ENCODE peak calls at places on chromosomes 5 and 9, in nine cellular contexts. F is heart left ventricle, V is GM13977, D is AG09309, H is left ventricle myocardium inferior, N is IMR-90, J is cardiac muscle cell, U is endothelial cell of umbilical vein, G is stomach. Z is an unnamed sample.

GRCh38 chr5:123610665-123611406 is 98.9 kb downstream of the CSNK1G3 start:
- DNase-seq in F (no peak), V (peak; percentile 30), D (peak; percentile 45), H (no peak), N (peak; percentile 80), J (peak; percentile 84), U (peak; percentile 84), G (no peak), Z (peak; percentile 62)

GRCh38 chr5:96157841-96158291 is 196.2 kb upstream of the ELL2 start:
- DNase-seq in F (no peak), V (no peak), D (no peak), H (no peak), N (no peak), J (no peak), U (no peak), G (no peak), Z (no peak)

GRCh38 chr5:173953528-173954090 is 35.4 kb upstream of the C5orf47 start:
- DNase-seq in F (no peak), V (no peak), D (peak; percentile 51), H (no peak), N (peak; percentile 87), J (no peak), U (no peak), G (no peak), Z (peak; percentile 69)

GRCh38 chr5:138148811-138149210 is 9.6 kb upstream of the NME5 start:
- DNase-seq in F (peak; percentile 29), V (no peak), D (peak; percentile 13), H (peak; percentile 20), N (peak; percentile 65), J (peak; percentile 87), U (peak; percentile 66), G (peak; percentile 27), Z (peak; percentile 49)

GRCh38 chr5:87076931-87077330 is 190.8 kb upstream of the RASA1 start:
- DNase-seq in F (no peak), V (no peak), D (no peak), H (no peak), N (peak; percentile 75), J (no peak), U (no peak), G (no peak), Z (no peak)

GRCh38 chr9:99820330-99821186 is 1.1 kb upstream of the NR4A3 start:
- DNase-seq in F (peak; percentile 56), V (peak; percentile 76), D (peak; percentile 51), H (peak; percentile 48), N (peak; percentile 89), J (peak; percentile 84), U (peak; percentile 69), G (peak; percentile 68), Z (peak; percentile 64)

GRCh38 chr5:95530441-95530840 is 24.3 kb downstream of the SKIC3 start:
- DNase-seq in F (no peak), V (no peak), D (peak; percentile 67), H (no peak), N (peak; percentile 95), J (peak; percentile 72), U (no peak), G (no peak), Z (peak; percentile 88)

GRCh38 chr5:173670130-173670591 is 53.7 kb upstream of the BOD1 start:
- DNase-seq in F (no peak), V (no peak), D (peak; percentile 35), H (no peak), N (peak; percentile 29), J (peak; percentile 66), U (peak; percentile 36), G (peak; percentile 4), Z (peak; percentile 9)

GRCh38 chr9:17775646-17776045 is 196.8 kb downstream of the SH3GL2 start:
- DNase-seq in F (no peak), V (no peak), D (no peak), H (no peak), N (no peak), J (no peak), U (no peak), G (no peak), Z (no peak)

GRCh38 chr5:74056789-74057164 is 430.8 kb downstream of the ARHGEF28 start:
- DNase-seq in F (no peak), V (no peak), D (no peak), H (no peak), N (peak; percentile 33), J (peak; percentile 55), U (peak; percentile 64), G (peak; percentile 60), Z (peak; percentile 28)

GRCh38 chr5:68331202-68332108 is 115.9 kb downstream of the PIK3R1 start:
- DNase-seq in F (no peak), V (peak; percentile 35), D (no peak), H (no peak), N (peak; percentile 80), J (peak; percentile 54), U (no peak), G (no peak), Z (peak; percentile 41)

GRCh38 chr5:9245071-9245470 is 300.8 kb downstream of the SEMA5A start:
- DNase-seq in F (no peak), V (no peak), D (no peak), H (no peak), N (no peak), J (peak; percentile 59), U (no peak), G (no peak), Z (no peak)

GRCh38 chr9:106085479-106085878 is 391.1 kb downstream of the TMEM38B start:
- DNase-seq in F (no peak), V (no peak), D (no peak), H (no peak), N (no peak), J (no peak), U (no peak), G (no peak), Z (no peak)

GRCh38 chr9:82031538-82032280 is 43.1 kb downstream of the SPATA31D1 start:
- DNase-seq in F (peak; percentile 34), V (no peak), D (peak; percentile 75), H (peak; percentile 33), N (peak; percentile 88), J (peak; percentile 92), U (no peak), G (no peak), Z (peak; percentile 60)

GRCh38 chr9:135804588-135805421 is 102.5 kb downstream of the CAMSAP1 start:
- DNase-seq in F (no peak), V (no peak), D (no peak), H (no peak), N (peak; percentile 52), J (no peak), U (no peak), G (no peak), Z (no peak)

GRCh38 chr9:17060450-17060849 is 74.4 kb upstream of the CNTLN start:
- DNase-seq in F (no peak), V (no peak), D (no peak), H (no peak), N (no peak), J (no peak), U (no peak), G (no peak), Z (no peak)

GRCh38 chr5:80255425-80255751 is 460 bp downstream of the SERINC5 start:
- DNase-seq in F (peak; percentile 68), V (no peak), D (no peak), H (peak; percentile 69), N (peak; percentile 50), J (peak; percentile 68), U (no peak), G (peak; percentile 73), Z (peak; percentile 52)

GRCh38 chr5:107469064-107469463 is 201.7 kb downstream of the EFNA5 start:
- DNase-seq in F (no peak), V (no peak), D (no peak), H (no peak), N (no peak), J (peak; percentile 27), U (no peak), G (no peak), Z (no peak)
- TF ChIP-seq CTCF in F (no peak), V (no peak), D (no peak), H (no peak), N (no peak), J (no peak), U (no peak), G (no peak), Z (no peak)

DNA sequence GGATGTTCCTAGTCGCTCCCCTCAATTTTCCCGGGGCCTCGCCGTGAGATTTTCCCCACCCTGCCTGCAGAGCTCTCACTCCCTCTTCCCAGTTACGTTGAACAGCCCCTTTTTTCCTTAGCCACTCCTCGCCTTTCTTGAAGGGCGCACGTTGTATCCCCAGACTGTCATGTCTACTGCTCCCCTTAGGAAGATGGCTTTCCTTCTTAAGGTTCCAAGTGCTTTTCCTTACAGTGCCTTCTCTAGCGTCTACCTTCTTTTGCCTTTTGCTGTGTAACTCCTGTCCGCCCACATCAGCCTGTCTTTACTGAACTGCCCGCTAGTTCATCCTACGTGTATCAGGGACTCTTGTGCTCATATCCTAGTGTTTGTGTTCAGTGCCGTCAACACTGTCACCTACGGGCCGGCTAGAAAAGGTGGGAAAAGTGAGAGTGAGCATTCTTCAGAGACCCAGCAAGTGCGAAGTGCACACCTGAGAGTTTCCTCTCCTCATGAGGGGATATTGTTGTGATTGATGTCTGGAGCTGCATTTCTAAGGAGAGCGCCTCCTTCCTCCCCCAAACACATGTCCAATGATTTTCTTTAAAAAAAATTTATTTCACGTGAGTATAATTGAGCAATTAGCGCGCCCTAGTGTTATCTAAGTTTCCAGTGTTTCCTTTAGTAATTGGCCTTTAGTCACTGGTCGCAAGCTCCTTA is 764 bp downstream of the CAMLG start:
- DNase-seq in F (no peak), V (peak; percentile 47), D (no peak), H (no peak), N (peak; percentile 49), J (peak; percentile 47), U (peak; percentile 81), G (no peak), Z (peak; percentile 42)
- TF ChIP-seq CTCF in F (no peak), V (peak; percentile 16), D (no peak), H (no peak), N (peak; percentile 5), J (peak; percentile 29), U (no peak), G (peak; percentile 11), Z (peak; percentile 57)

GRCh38 chr9:123426406-123426805 is 70.4 kb downstream of the CRB2 start:
- DNase-seq in F (no peak), V (peak; percentile 52), D (no peak), H (no peak), N (no peak), J (no peak), U (no peak), G (peak; percentile 16), Z (no peak)
- TF ChIP-seq CTCF in F (no peak), V (peak; percentile 13), D (no peak), H (no peak), N (no peak), J (no peak), U (no peak), G (no peak), Z (no peak)

GRCh38 chr9:124290743-124291554 is 33.2 kb downstream of the NEK6 start:
- DNase-seq in F (no peak), V (peak; percentile 48), D (no peak), H (no peak), N (no peak), J (no peak), U (no peak), G (no peak), Z (no peak)

GRCh38 chr9:124292696-124293593 is 35.2 kb downstream of the NEK6 start:
- DNase-seq in F (no peak), V (no peak), D (no peak), H (no peak), N (no peak), J (no peak), U (no peak), G (no peak), Z (no peak)

GRCh38 chr9:124293712-124294504 is 36.2 kb downstream of the NEK6 start:
- DNase-seq in F (no peak), V (no peak), D (no peak), H (no peak), N (no peak), J (no peak), U (no peak), G (no peak), Z (no peak)

GRCh38 chr9:124290053-124290581 is 32.4 kb downstream of the NEK6 start:
- DNase-seq in F (no peak), V (peak; percentile 48), D (no peak), H (no peak), N (no peak), J (no peak), U (no peak), G (peak; percentile 47), Z (no peak)

GRCh38 chr9:124291801-124292396 is 34.1 kb downstream of the NEK6 start:
- DNase-seq in F (peak; percentile 66), V (peak; percentile 71), D (no peak), H (peak; percentile 41), N (no peak), J (no peak), U (no peak), G (no peak), Z (no peak)
- TF ChIP-seq CTCF in F (no peak), V (peak; percentile 13), D (no peak), H (no peak), N (peak; percentile 6), J (no peak), U (no peak), G (no peak), Z (peak; percentile 34)

Z was measured in HFFc6.